ENCODE peak calls at places on chromosomes 6 and 20, in eight cellular contexts. F is upper lobe of left lung, C is bronchial epithelial cell, K is heart left ventricle, B is AG04449, D is AG04450, P is OCI-LY7, H is lower leg skin. M is an unnamed sample.

GRCh38 chr6:38024908-38025307 is 205.4 kb downstream of the ZFAND3 start:
- DNase-seq in F (no peak), C (no peak), K (no peak), B (no peak), D (no peak), P (no peak), H (no peak), M (no peak)

GRCh38 chr6:33838979-33839378 is 35.2 kb upstream of the MLN start:
- DNase-seq in F (no peak), C (peak; percentile 57), K (no peak), B (no peak), D (no peak), P (no peak), H (no peak), M (no peak)

GRCh38 chr6:56749632-56750151 is 107.0 kb upstream of the DST start:
- DNase-seq in F (no peak), C (peak; percentile 93), K (no peak), B (no peak), D (no peak), P (no peak), H (no peak), M (peak; percentile 72)

GRCh38 chr6:6882593-6882992 is 225.2 kb upstream of the RREB1 start:
- DNase-seq in F (no peak), C (no peak), K (no peak), B (no peak), D (no peak), P (no peak), H (no peak), M (no peak)

GRCh38 chr6:113649276-113649675 is 207.9 kb upstream of the MARCKS start:
- DNase-seq in F (no peak), C (peak; percentile 86), K (no peak), B (no peak), D (no peak), P (no peak), H (no peak), M (no peak)

GRCh38 chr6:156396791-156397418 is 380.3 kb upstream of the ARID1B start:
- DNase-seq in F (peak; percentile 79), C (no peak), K (no peak), B (no peak), D (no peak), P (peak; percentile 87), H (no peak), M (no peak)

GRCh38 chr20:20083796-20084195 is 31.5 kb downstream of the CFAP61 start:
- DNase-seq in F (no peak), C (peak; percentile 51), K (no peak), B (no peak), D (no peak), P (peak; percentile 48), H (no peak), M (no peak)

GRCh38 chr20:46807998-46808397 is 86.6 kb upstream of the EYA2 start:
- DNase-seq in F (no peak), C (no peak), K (no peak), B (no peak), D (no peak), P (no peak), H (peak; percentile 70), M (no peak)

GRCh38 chr6:63802606-63803206 is 167.1 kb downstream of the PHF3 start:
- DNase-seq in F (no peak), C (peak; percentile 45), K (no peak), B (no peak), D (no peak), P (peak; percentile 26), H (no peak), M (no peak)

GRCh38 chr20:24149881-24150307 is 161.3 kb upstream of the GGTLC1 start:
- DNase-seq in F (no peak), C (no peak), K (peak; percentile 57), B (no peak), D (no peak), P (no peak), H (peak; percentile 52), M (peak; percentile 18)

GRCh38 chr20:3890999-3891929 is 2.1 kb downstream of the PANK2 start:
- DNase-seq in F (no peak), C (peak; percentile 53), K (no peak), B (no peak), D (no peak), P (peak; percentile 47), H (no peak), M (no peak)
- H3K4me3 ChIP-seq in F (no peak overlapping the region), C (peak overlapping the region; percentile 16), K (no peak overlapping the region), B (peak overlapping the region; percentile 98), D (peak overlapping the region; percentile 77), P (peak overlapping the region; percentile 95), H (no peak overlapping the region), M (peak overlapping the region; percentile 95)

GRCh38 chr6:44152109-44152461 is 6.5 kb upstream of the CAPN11 start:
- DNase-seq in F (no peak), C (no peak), K (no peak), B (no peak), D (no peak), P (no peak), H (no peak), M (no peak)
- TF ChIP-seq CTCF in F (no peak), C (no peak), K (peak; percentile 2), B (no peak), D (no peak), P (peak; percentile 52), H (no peak), M (no peak)

GRCh38 chr6:158815915-158816314 is 3.3 kb downstream of the EZR start:
- DNase-seq in F (no peak), C (no peak), K (no peak), B (no peak), D (no peak), P (no peak), H (no peak), M (no peak)

GRCh38 chr6:158818008-158818579 is 1.1 kb downstream of the EZR start:
- DNase-seq in F (peak; percentile 97), C (no peak), K (peak; percentile 83), B (no peak), D (no peak), P (peak; percentile 78), H (peak; percentile 95), M (no peak)

GRCh38 chr6:158817298-158818007 is 1.7 kb downstream of the EZR start:
- DNase-seq in F (no peak), C (no peak), K (peak; percentile 72), B (no peak), D (no peak), P (peak; percentile 58), H (peak; percentile 86), M (no peak)

GRCh38 chr6:158815379-158815724 is 3.8 kb downstream of the EZR start:
- DNase-seq in F (no peak), C (no peak), K (no peak), B (no peak), D (no peak), P (no peak), H (peak; percentile 76), M (no peak)

DNA sequence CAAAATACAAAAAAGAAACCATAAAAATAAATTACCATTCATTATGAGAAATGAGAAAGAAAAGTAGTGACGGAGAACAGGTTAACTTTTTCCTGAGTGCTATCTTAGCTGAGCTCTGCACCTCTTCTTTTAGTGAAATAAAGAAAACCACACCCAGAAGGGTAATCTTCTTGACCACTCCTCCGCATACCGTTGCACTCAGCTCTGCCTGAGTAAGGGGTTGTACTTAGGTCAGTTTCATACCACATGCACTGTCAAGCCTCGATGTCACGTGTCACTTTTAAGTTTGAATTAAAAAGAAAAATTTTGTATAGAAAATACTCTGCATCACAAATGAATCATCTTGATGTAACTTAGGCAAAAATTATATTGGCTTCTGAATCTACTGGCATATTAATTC is 2.8 kb downstream of the EZR start:
- DNase-seq in F (no peak), C (peak; percentile 73), K (no peak), B (no peak), D (no peak), P (peak; percentile 55), H (peak; percentile 20), M (no peak)
- H3K4me3 ChIP-seq in F (no peak overlapping the region), C (peak overlapping the region; percentile 77), K (peak overlapping the region; percentile 95), B (peak overlapping the region; percentile 81), D (peak overlapping the region; percentile 78), P (peak overlapping the region; percentile 87), H (no peak overlapping the region), M (peak overlapping the region; percentile 76)

GRCh38 chr20:52539891-52540290 is 348.3 kb upstream of the ZFP64 start:
- DNase-seq in F (no peak), C (no peak), K (no peak), B (no peak), D (no peak), P (peak; percentile 22), H (no peak), M (no peak)
- TF ChIP-seq CTCF in F (no peak), C (no peak), K (no peak), B (no peak), D (no peak), P (peak; percentile 69), H (no peak), M (no peak)

DNA sequence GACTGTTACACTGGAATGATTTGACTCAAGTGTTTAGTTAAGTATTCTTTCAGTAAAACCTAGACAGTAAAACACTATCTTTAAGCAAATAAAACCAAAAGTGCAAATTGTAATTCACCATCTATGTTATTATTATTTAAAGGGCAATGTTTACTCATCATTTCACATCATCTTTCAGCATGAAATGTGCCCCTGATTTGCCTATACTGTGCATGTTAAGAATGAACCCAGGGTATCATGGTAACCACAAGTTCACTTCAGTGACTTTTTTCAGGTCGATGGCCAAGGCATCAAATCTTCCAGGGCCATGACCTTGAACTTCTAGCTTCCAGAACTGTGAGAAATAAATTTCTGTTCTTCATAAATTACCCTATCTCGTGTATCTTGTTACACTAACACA is 2.1 kb upstream of the HLA-DOB start:
- DNase-seq in F (no peak), C (no peak), K (no peak), B (no peak), D (no peak), P (no peak), H (no peak), M (no peak)
- H3K4me3 ChIP-seq in F (no peak overlapping the region), C (no peak overlapping the region), K (no peak overlapping the region), B (no peak overlapping the region), D (no peak overlapping the region), P (no peak overlapping the region), H (no peak overlapping the region), M (no peak overlapping the region)

GRCh38 chr6:3402310-3403243 is 54.3 kb downstream of the SLC22A23 start:
- DNase-seq in F (no peak), C (peak; percentile 96), K (no peak), B (no peak), D (no peak), P (no peak), H (peak; percentile 80), M (no peak)
- TF ChIP-seq CTCF in F (no peak), C (peak; percentile 60), K (no peak), B (no peak), D (no peak), P (no peak), H (no peak), M (no peak)

DNA sequence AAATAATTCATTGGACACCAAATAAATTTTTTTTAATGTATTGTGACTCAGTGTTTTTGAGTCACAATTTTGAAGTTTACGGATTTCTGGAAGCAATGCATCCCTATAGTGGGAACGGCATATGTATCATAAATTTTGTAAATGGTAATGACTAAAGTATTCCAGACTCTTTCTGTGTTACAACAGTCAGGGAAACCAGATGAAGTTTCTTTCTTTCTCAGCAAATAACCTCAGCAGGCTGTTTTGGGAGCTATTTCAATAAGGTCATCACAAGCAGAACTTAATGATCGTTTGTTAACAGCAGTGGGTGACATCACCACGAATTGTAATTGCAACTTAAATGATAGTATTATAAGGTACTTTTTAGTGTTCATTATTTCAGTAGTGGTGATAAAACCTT is 52.0 kb downstream of the HIVEP1 start:
- DNase-seq in F (no peak), C (no peak), K (no peak), B (peak; percentile 61), D (peak; percentile 20), P (no peak), H (no peak), M (no peak)
- H3K4me3 ChIP-seq in F (no peak overlapping the region), C (no peak overlapping the region), K (no peak overlapping the region), B (no peak overlapping the region), D (no peak overlapping the region), P (no peak overlapping the region), H (no peak overlapping the region), M (no peak overlapping the region)

GRCh38 chr20:19045366-19045765 is 167.1 kb upstream of the SLC24A3 start:
- DNase-seq in F (no peak), C (no peak), K (no peak), B (no peak), D (no peak), P (no peak), H (no peak), M (no peak)
- TF ChIP-seq CTCF in F (no peak), C (no peak), K (no peak), B (no peak), D (no peak), P (no peak), H (no peak), M (no peak)

M was measured in epithelial cell of proximal tubule.